ENCODE peak calls at places on chromosomes 12 and 14, in seven cellular contexts. N, D, F, L, V, A and R are unnamed samples. For H3K4me1, the result is how much of the 10 kb centered on the place peaks cover.

GRCh38 chr14:65210118-65210826 is 108.0 kb upstream of the MAX start:
- DNase-seq in L (no peak), F (no peak), D (no peak), N (no peak), A (no peak), V (no peak), R (no peak)

GRCh38 chr14:78356406-78356805 is 186.2 kb downstream of the NRXN3 start:
- DNase-seq in A (no peak), L (no peak), F (no peak), V (no peak), N (no peak), D (peak), R (no peak)

GRCh38 chr12:51819851-51820720 is 28.4 kb downstream of the FIGNL2 start:
- DNase-seq in F (no peak), D (no peak), N (peak), A (peak), L (no peak), V (no peak), R (peak)

GRCh38 chr14:54123836-54124235 is 167.2 kb upstream of the BMP4 start:
- DNase-seq in A (no peak), N (no peak), F (no peak), V (no peak), D (no peak), L (no peak), R (no peak)

GRCh38 chr14:99329711-99330315 is 57.8 kb upstream of the BCL11B start:
- DNase-seq in N (no peak), A (peak), L (no peak), D (no peak), F (peak), V (no peak), R (no peak)

GRCh38 chr14:72782182-72782508 is 111.8 kb downstream of the DPF3 start:
- DNase-seq in F (no peak), D (peak), A (no peak), L (no peak), V (no peak), N (no peak), R (no peak)

GRCh38 chr12:51717325-51717925 is 126.4 kb downstream of the SCN8A start:
- DNase-seq in N (no peak), D (no peak), L (no peak), A (no peak), F (no peak), V (no peak), R (no peak)

GRCh38 chr12:57069522-57069921 is 9.1 kb downstream of the NEMP1 start:
- DNase-seq in D (no peak), V (peak), F (no peak), A (peak), L (no peak), N (peak), R (peak)

GRCh38 chr12:128766738-128767501 is 56.8 kb downstream of the SLC15A4 start:
- DNase-seq in L (no peak), F (no peak), D (no peak), A (no peak), N (no peak), V (no peak), R (no peak)

GRCh38 chr12:94832780-94833760 is 170.4 kb downstream of the NDUFA12 start:
- DNase-seq in L (peak), A (no peak), D (peak), N (peak), F (peak), V (no peak), R (no peak)

GRCh38 chr12:74689071-74689655 is 151.5 kb downstream of the ATXN7L3B start:
- DNase-seq in A (no peak), V (peak), N (no peak), F (no peak), D (no peak), L (no peak), R (no peak)

GRCh38 chr12:49693931-49694439 is 13.2 kb downstream of the FMNL3 start:
- DNase-seq in D (no peak), F (no peak), V (no peak), L (no peak), A (no peak), N (no peak), R (no peak)

GRCh38 chr14:76024211-76024907 is 38.8 kb downstream of the IFT43 start:
- DNase-seq in L (no peak), N (no peak), D (no peak), A (no peak), F (no peak), V (no peak), R (no peak)

GRCh38 chr12:50221228-50222008 is 54.2 kb upstream of the CERS5 start:
- DNase-seq in D (no peak), A (no peak), L (no peak), V (no peak), F (no peak), N (no peak), R (no peak)

DNA sequence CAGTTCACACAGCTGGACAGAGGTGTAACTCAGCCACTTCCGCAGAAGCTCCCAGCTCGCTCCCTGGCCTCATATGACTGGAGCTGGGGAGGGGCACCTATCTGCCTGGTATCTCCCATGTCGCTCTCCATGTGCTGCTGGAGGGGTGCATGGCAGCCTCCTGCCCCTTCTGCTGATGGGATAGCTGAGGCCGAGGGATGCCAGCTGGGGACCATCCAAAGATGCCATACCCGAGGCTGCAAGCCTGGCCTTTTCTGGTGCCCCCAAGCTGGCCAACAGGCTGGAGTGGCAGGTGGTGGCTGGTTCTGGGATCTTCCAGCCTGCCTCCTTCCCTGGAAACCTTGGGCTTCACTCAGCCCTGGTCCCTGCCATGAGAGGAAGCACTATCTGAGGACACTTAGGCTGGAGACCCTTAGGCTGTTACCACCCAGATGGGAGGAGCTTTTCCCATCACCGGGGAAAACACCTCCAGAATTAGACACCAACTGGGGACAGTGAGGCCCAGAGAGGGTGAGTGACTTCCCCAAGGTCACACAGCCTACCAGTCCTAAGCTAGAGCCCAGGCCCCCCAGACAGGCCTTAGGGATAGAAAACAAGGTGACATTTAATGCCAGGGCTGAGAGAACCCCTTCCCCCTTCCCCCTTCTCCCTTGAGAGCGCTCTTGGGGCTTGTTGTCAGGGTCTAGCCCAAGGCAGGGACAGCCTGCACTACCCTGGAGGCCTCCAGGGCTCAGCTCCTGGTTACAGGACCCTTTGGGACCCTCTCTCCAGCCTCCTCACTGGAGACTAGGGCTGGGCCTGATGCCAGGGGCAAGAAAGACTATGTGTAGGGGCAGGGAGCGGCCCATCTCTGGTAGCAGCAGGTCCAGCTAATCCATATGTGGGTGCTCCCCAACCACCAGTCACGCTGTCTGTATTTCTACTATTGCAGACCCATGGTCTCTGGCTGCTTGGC is 7.1 kb downstream of the DTX1 start:
- DNase-seq in L (no peak), F (no peak), V (no peak), N (no peak), D (no peak), A (no peak), R (no peak)
- H3K4me1 ChIP-seq in L (under half), F (under half), V (under half), N (under half), D (under half), A (under half), R (under half)

DNA sequence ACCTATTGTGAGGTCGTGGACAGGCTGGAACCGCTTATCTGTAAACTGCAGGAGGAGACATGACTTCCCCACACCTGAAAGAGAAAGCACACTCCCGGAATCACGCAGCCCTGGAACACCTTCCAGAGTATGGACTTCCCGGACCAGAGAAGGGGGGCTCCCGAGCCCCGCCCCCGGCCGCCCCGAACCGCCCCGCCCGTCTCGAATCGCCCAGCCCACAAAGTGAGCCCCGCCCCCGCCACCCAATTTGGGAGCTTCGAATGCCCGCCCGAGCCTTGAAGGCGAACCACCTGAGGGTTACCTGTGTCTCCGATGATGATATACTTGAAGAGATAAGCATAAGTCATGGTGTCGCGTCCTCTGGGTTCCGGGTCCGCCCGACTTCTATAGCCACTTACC is 234 bp downstream of the RAB2B start:
- DNase-seq in D (peak), F (peak), A (peak), V (no peak), L (no peak), N (no peak), R (peak)
- TF ChIP-seq POLR2A in D (no peak), F (no peak), A (no peak), V (no peak), L (peak), N (no peak), R (no peak)

GRCh38 chr14:103543721-103544626 is 15.0 kb downstream of the TRMT61A start:
- DNase-seq in A (peak), F (peak), N (peak), L (peak), V (no peak), D (no peak), R (no peak)
- H3K4me1 ChIP-seq in A (half or more), F (under half), N (half or more), L (under half), V (under half), D (half or more), R (half or more)

GRCh38 chr14:49892636-49893308 is at the start of gene ARF6:
- DNase-seq in F (peak), N (peak), L (peak), A (peak), D (peak), V (peak), R (peak)

GRCh38 chr14:49896956-49897355 is 4.1 kb downstream of the ARF6 start:
- DNase-seq in N (no peak), D (no peak), F (no peak), V (no peak), L (no peak), A (no peak), R (no peak)

GRCh38 chr14:49895480-49895879 is 2.6 kb downstream of the ARF6 start:
- DNase-seq in N (no peak), V (no peak), L (no peak), D (no peak), A (no peak), F (no peak), R (no peak)

GRCh38 chr14:49892301-49892635 is 614 bp upstream of the ARF6 start:
- DNase-seq in N (peak), L (no peak), A (peak), D (peak), F (no peak), V (no peak), R (peak)

GRCh38 chr14:49893309-49894213 is 679 bp downstream of the ARF6 start:
- DNase-seq in V (no peak), A (peak), N (peak), F (peak), L (no peak), D (no peak), R (peak)
- TF ChIP-seq POLR2A in V (no peak), A (no peak), N (no peak), F (no peak), L (no peak), D (no peak), R (no peak)

GRCh38 chr12:56028511-56029165 is 7.8 kb downstream of the IKZF4 start:
- DNase-seq in V (no peak), F (no peak), D (no peak), N (no peak), L (no peak), A (no peak), R (no peak)
- H3K4me1 ChIP-seq in V (under half), F (under half), D (under half), N (under half), L (under half), A (under half), R (under half)

GRCh38 chr14:35124127-35124526 is 1.8 kb downstream of the PRORP start:
- DNase-seq in D (no peak), L (no peak), N (no peak), F (no peak), A (no peak), V (no peak), R (no peak)

GRCh38 chr14:35122696-35123387 is 490 bp downstream of the PRORP start:
- DNase-seq in F (no peak), A (no peak), V (no peak), N (no peak), D (no peak), L (no peak), R (no peak)

GRCh38 chr14:35121026-35121886 is 534 bp downstream of the PPP2R3C start:
- DNase-seq in L (no peak), V (no peak), D (no peak), N (peak), F (peak), A (peak), R (no peak)

GRCh38 chr14:35123388-35123703 is 994 bp downstream of the PRORP start:
- DNase-seq in A (no peak), N (no peak), F (no peak), V (no peak), L (no peak), D (no peak), R (no peak)

DNA sequence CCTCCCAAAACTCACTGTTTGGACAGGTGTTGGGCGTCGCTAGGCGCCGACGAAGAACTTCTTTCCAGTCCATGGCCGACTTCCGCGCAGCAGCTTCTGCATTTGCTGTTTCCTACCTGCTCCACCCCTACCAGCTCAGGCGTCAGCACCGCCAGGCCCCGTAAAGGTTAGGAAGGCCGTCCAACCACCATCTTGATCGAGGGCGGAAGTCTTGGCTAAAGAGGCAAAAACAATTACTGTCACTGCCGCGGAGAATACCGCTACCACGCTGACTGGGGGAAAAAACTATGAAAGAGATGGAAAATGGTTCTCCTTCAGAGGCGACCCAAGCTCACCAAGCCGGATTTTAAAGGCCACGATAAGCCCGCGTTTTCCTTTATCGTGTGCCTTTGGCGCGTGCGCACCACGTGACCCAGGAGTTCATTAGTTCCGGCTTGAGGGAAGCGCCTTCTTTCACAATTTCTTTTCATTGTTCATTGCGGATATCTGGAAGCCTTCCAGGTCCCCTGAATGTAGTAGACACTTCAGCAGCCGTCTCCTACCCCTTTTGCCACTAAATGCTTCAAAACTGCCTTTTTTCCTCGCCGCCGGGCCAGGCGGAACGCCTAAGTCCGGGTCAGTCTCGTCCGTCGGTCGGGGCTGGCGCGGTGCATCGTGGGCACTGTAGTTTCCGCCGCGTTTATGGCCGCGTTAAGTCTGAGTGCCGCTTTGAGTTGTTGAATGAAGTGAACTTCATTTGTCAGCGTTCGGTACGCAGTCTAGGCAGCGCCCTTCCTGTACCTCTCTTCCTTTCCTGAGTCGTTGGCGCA is at the start of the genes PPP2R3C and PRORP:
- DNase-seq in A (peak), D (peak), F (peak), L (peak), N (peak), V (peak), R (peak)
- TF ChIP-seq POLR2A in A (peak), D (no peak), F (peak), L (peak), N (no peak), V (peak), R (no peak)

GRCh38 chr12:14741942-14742341 is 45.5 kb upstream of the GUCY2C start:
- DNase-seq in F (no peak), V (no peak), N (no peak), L (no peak), A (no peak), D (no peak), R (no peak)

GRCh38 chr12:14743061-14743460 is 46.7 kb upstream of the GUCY2C start:
- DNase-seq in L (no peak), V (no peak), N (no peak), A (no peak), D (no peak), F (no peak), R (no peak)

GRCh38 chr12:14741153-14741552 is 44.8 kb upstream of the GUCY2C start:
- DNase-seq in V (no peak), A (no peak), D (no peak), N (no peak), F (no peak), L (no peak), R (no peak)
- H3K4me1 ChIP-seq in V (under half), A (under half), D (under half), N (under half), F (under half), L (under half), R (under half)

GRCh38 chr12:13000935-13001724 is 1.1 kb upstream of the HEBP1 start:
- DNase-seq in L (peak), N (peak), D (no peak), A (peak), F (peak), V (peak), R (peak)
- TF ChIP-seq POLR2A in L (no peak), N (no peak), D (no peak), A (no peak), F (no peak), V (no peak), R (no peak)